ENCODE peak calls at places on chromosomes 2 and 18, in five cellular contexts. One of them, this sample, is unnamed.

GRCh38 chr2:138676654-138677053 is 103.5 kb downstream of the NXPH2 start:
- DNase-seq in heart left ventricle: no peak
- DNase-seq in vagina: no peak
- DNase-seq in A549: no peak
- DNase-seq in adrenal gland: no peak
- DNase-seq in this sample: no peak

GRCh38 chr2:130878933-130879332 is 42.2 kb downstream of the ARHGEF4 start:
- DNase-seq in adrenal gland: no peak
- DNase-seq in vagina: no peak
- DNase-seq in A549: no peak
- DNase-seq in heart left ventricle: no peak
- DNase-seq in this sample: no peak

GRCh38 chr2:96138146-96139145 is at the start of gene ASTL:
- DNase-seq in A549: peak; percentile 31
- DNase-seq in vagina: no peak
- DNase-seq in adrenal gland: peak; percentile 45
- DNase-seq in heart left ventricle: no peak
- DNase-seq in this sample: peak; percentile 57

GRCh38 chr2:95053543-95053942 is 28.0 kb downstream of the MAL start:
- DNase-seq in vagina: no peak
- DNase-seq in A549: no peak
- DNase-seq in adrenal gland: no peak
- DNase-seq in heart left ventricle: no peak
- DNase-seq in this sample: no peak

GRCh38 chr2:34401186-34401585 is 802.1 kb upstream of the FAM98A start:
- DNase-seq in adrenal gland: no peak
- DNase-seq in vagina: no peak
- DNase-seq in heart left ventricle: no peak
- DNase-seq in A549: no peak
- DNase-seq in this sample: no peak

GRCh38 chr2:164816046-164816445 is 25.6 kb downstream of the COBLL1 start:
- DNase-seq in adrenal gland: no peak
- DNase-seq in vagina: no peak
- DNase-seq in heart left ventricle: no peak
- DNase-seq in A549: no peak
- DNase-seq in this sample: peak; percentile 36

GRCh38 chr2:226850024-226850423 is 14.2 kb downstream of the RHBDD1 start:
- DNase-seq in heart left ventricle: no peak
- DNase-seq in A549: no peak
- DNase-seq in vagina: no peak
- DNase-seq in adrenal gland: no peak
- DNase-seq in this sample: no peak

GRCh38 chr2:158893057-158893456 is 75.4 kb upstream of the TANC1 start:
- DNase-seq in adrenal gland: no peak
- DNase-seq in A549: no peak
- DNase-seq in vagina: no peak
- DNase-seq in heart left ventricle: no peak
- DNase-seq in this sample: no peak

GRCh38 chr2:216139884-216140283 is 30.7 kb downstream of the XRCC5 start:
- DNase-seq in A549: peak; percentile 15
- DNase-seq in heart left ventricle: no peak
- DNase-seq in adrenal gland: no peak
- DNase-seq in vagina: no peak
- DNase-seq in this sample: peak; percentile 47

GRCh38 chr2:65661980-65662653 is 229.7 kb upstream of the SPRED2 start:
- DNase-seq in adrenal gland: no peak
- DNase-seq in A549: no peak
- DNase-seq in heart left ventricle: no peak
- DNase-seq in vagina: no peak
- DNase-seq in this sample: no peak

GRCh38 chr2:120783969-120784372 is 48.3 kb downstream of the GLI2 start:
- DNase-seq in A549: no peak
- DNase-seq in adrenal gland: no peak
- DNase-seq in heart left ventricle: no peak
- DNase-seq in vagina: no peak
- DNase-seq in this sample: no peak

GRCh38 chr2:236262238-236262637 is 2.0 kb downstream of the ASB18 start:
- DNase-seq in adrenal gland: no peak
- DNase-seq in heart left ventricle: peak; percentile 39
- DNase-seq in vagina: peak; percentile 79
- DNase-seq in A549: no peak
- DNase-seq in this sample: no peak

GRCh38 chr2:29803541-29803940 is 117.8 kb downstream of the ALK start:
- DNase-seq in heart left ventricle: no peak
- DNase-seq in vagina: no peak
- DNase-seq in A549: no peak
- DNase-seq in adrenal gland: no peak
- DNase-seq in this sample: no peak

GRCh38 chr2:120246546-120247300 is 5.9 kb upstream of the RALB start:
- DNase-seq in vagina: no peak
- DNase-seq in adrenal gland: no peak
- DNase-seq in A549: no peak
- DNase-seq in heart left ventricle: no peak
- DNase-seq in this sample: no peak

GRCh38 chr18:34794346-34794745 is 84.2 kb downstream of the DTNA start:
- DNase-seq in heart left ventricle: no peak
- DNase-seq in A549: no peak
- DNase-seq in vagina: no peak
- DNase-seq in adrenal gland: no peak
- DNase-seq in this sample: no peak

GRCh38 chr18:34795070-34795740 is 85.1 kb downstream of the DTNA start:
- DNase-seq in adrenal gland: no peak
- DNase-seq in A549: no peak
- DNase-seq in vagina: no peak
- DNase-seq in heart left ventricle: peak; percentile 36
- DNase-seq in this sample: no peak

GRCh38 chr18:34787931-34788532 is 77.9 kb downstream of the DTNA start:
- DNase-seq in heart left ventricle: peak; percentile 32
- DNase-seq in A549: peak; percentile 25
- DNase-seq in adrenal gland: peak; percentile 19
- DNase-seq in vagina: no peak
- DNase-seq in this sample: peak; percentile 67

GRCh38 chr18:34789768-34790344 is 79.8 kb downstream of the DTNA start:
- DNase-seq in heart left ventricle: no peak
- DNase-seq in adrenal gland: no peak
- DNase-seq in A549: no peak
- DNase-seq in vagina: no peak
- DNase-seq in this sample: no peak
- TF ChIP-seq POLR2A in heart left ventricle: no peak
- TF ChIP-seq POLR2A in adrenal gland: no peak
- TF ChIP-seq POLR2A in A549: no peak
- TF ChIP-seq POLR2A in vagina: no peak
- TF ChIP-seq POLR2A in this sample: no peak

GRCh38 chr2:43130548-43130875 is 95.9 kb downstream of the ZFP36L2 start:
- DNase-seq in A549: no peak
- DNase-seq in adrenal gland: no peak
- DNase-seq in heart left ventricle: no peak
- DNase-seq in vagina: no peak
- DNase-seq in this sample: no peak

GRCh38 chr2:43132523-43133301 is 93.7 kb downstream of the ZFP36L2 start:
- DNase-seq in adrenal gland: no peak
- DNase-seq in A549: no peak
- DNase-seq in heart left ventricle: no peak
- DNase-seq in vagina: no peak
- DNase-seq in this sample: no peak

GRCh38 chr2:43129676-43130547 is 96.5 kb downstream of the ZFP36L2 start:
- DNase-seq in adrenal gland: peak; percentile 49
- DNase-seq in heart left ventricle: no peak
- DNase-seq in A549: no peak
- DNase-seq in vagina: no peak
- DNase-seq in this sample: no peak

GRCh38 chr2:43131890-43132522 is 94.4 kb downstream of the ZFP36L2 start:
- DNase-seq in adrenal gland: no peak
- DNase-seq in A549: no peak
- DNase-seq in heart left ventricle: no peak
- DNase-seq in vagina: no peak
- DNase-seq in this sample: no peak

DNA sequence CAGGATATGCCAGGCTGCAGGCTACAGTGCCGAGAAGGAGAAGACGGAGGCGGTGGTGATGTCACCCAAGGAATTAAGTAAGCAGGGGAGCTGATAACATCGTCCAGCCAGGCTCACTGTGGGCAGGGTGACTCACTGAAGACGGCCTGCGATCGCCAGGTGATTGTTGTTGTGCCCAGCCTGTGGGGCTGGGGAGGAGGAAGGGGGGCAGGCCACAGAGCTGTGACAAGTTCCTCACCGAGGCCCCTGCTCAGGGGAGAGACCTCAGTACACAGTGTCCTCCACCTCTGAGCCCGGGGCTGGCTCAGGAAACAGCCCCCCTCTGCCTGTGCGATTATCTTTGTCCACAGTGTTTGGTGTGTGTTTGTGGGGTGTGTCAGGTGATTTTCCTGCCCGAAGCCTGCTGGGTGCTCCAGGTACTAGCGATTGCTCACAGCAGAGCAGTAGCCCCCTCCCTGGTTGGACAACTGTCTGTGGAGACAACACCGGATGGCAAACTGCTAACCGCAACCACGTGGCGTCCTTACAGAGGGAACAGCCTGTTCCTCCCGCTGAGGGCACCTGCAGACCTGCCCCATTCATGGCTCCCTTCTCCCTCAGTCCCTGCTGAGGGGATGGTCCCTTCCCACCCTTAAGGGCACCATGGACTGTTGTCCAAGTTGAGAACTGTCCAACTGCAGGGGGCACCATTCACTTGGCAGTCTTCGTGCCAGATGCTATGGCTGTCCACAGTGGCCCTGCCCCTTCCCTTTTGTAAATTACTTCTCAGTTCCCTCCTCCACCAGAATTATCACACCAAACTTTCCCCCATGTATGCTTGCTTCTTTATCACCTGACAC is 95.1 kb downstream of the ZFP36L2 start:
- DNase-seq in adrenal gland: peak; percentile 93
- DNase-seq in A549: peak; percentile 96
- DNase-seq in vagina: no peak
- DNase-seq in heart left ventricle: peak; percentile 73
- DNase-seq in this sample: peak; percentile 92
- TF ChIP-seq POLR2A in adrenal gland: no peak
- TF ChIP-seq POLR2A in A549: no peak
- TF ChIP-seq POLR2A in vagina: no peak
- TF ChIP-seq POLR2A in heart left ventricle: no peak
- TF ChIP-seq POLR2A in this sample: peak; percentile 46

GRCh38 chr2:160201849-160202539 is 1.9 kb upstream of the ITGB6 start:
- DNase-seq in adrenal gland: no peak
- DNase-seq in vagina: no peak
- DNase-seq in heart left ventricle: no peak
- DNase-seq in A549: no peak
- DNase-seq in this sample: no peak
- TF ChIP-seq POLR2A in adrenal gland: no peak
- TF ChIP-seq POLR2A in vagina: no peak
- TF ChIP-seq POLR2A in heart left ventricle: no peak
- TF ChIP-seq POLR2A in A549: no peak
- TF ChIP-seq POLR2A in this sample: no peak

GRCh38 chr2:213007290-213007838 is 144.0 kb downstream of the IKZF2 start:
- DNase-seq in adrenal gland: no peak
- DNase-seq in heart left ventricle: no peak
- DNase-seq in A549: no peak
- DNase-seq in vagina: no peak
- DNase-seq in this sample: no peak
- TF ChIP-seq POLR2A in adrenal gland: no peak
- TF ChIP-seq POLR2A in heart left ventricle: no peak
- TF ChIP-seq POLR2A in A549: no peak
- TF ChIP-seq POLR2A in vagina: no peak
- TF ChIP-seq POLR2A in this sample: no peak

GRCh38 chr2:144515694-144516416 is 4.1 kb downstream of the ZEB2 start:
- DNase-seq in A549: no peak
- DNase-seq in adrenal gland: peak; percentile 56
- DNase-seq in vagina: no peak
- DNase-seq in heart left ventricle: peak; percentile 53
- DNase-seq in this sample: peak; percentile 83
- TF ChIP-seq POLR2A in A549: no peak
- TF ChIP-seq POLR2A in adrenal gland: peak; percentile 15
- TF ChIP-seq POLR2A in vagina: no peak
- TF ChIP-seq POLR2A in heart left ventricle: peak; percentile 11
- TF ChIP-seq POLR2A in this sample: peak; percentile 40

GRCh38 chr2:204542967-204543608 is 2.2 kb upstream of the PARD3B start:
- DNase-seq in adrenal gland: no peak
- DNase-seq in heart left ventricle: no peak
- DNase-seq in vagina: no peak
- DNase-seq in A549: no peak
- DNase-seq in this sample: no peak

GRCh38 chr2:204545861-204546773 is 842 bp downstream of the PARD3B start:
- DNase-seq in A549: no peak
- DNase-seq in vagina: no peak
- DNase-seq in heart left ventricle: no peak
- DNase-seq in adrenal gland: peak; percentile 15
- DNase-seq in this sample: no peak

GRCh38 chr2:204541637-204542036 is 3.6 kb upstream of the PARD3B start:
- DNase-seq in A549: no peak
- DNase-seq in heart left ventricle: no peak
- DNase-seq in vagina: no peak
- DNase-seq in adrenal gland: no peak
- DNase-seq in this sample: no peak

GRCh38 chr2:204550738-204551137 is 5.5 kb downstream of the PARD3B start:
- DNase-seq in vagina: no peak
- DNase-seq in heart left ventricle: no peak
- DNase-seq in adrenal gland: no peak
- DNase-seq in A549: no peak
- DNase-seq in this sample: no peak

GRCh38 chr2:204544961-204545860 is at the start of gene PARD3B:
- DNase-seq in adrenal gland: peak; percentile 67
- DNase-seq in vagina: no peak
- DNase-seq in A549: peak; percentile 37
- DNase-seq in heart left ventricle: peak; percentile 51
- DNase-seq in this sample: peak; percentile 44
- TF ChIP-seq POLR2A in adrenal gland: no peak
- TF ChIP-seq POLR2A in vagina: no peak
- TF ChIP-seq POLR2A in A549: peak; percentile 27
- TF ChIP-seq POLR2A in heart left ventricle: peak; percentile 25
- TF ChIP-seq POLR2A in this sample: no peak

This sample was measured in erythroblast.